ENCODE peak calls at places on chromosomes 16 and 17, in five cellular contexts. P is LNCaP clone FGC; J is CD4-positive, alpha-beta T cell; D is left ventricle myocardium inferior; E is PC-3. O is an unnamed sample.
A peak's percentile ranks its signal among the peaks of the same experiment; 100 is the strongest.

GRCh38 chr16:20849587-20850390 is 43.5 kb downstream of the REXO5 start:
- DNase-seq in P (no peak), J (peak; percentile 59), D (peak; percentile 73), E (peak; percentile 74), O (peak; percentile 32)

GRCh38 chr17:83076930-83077329 is 2.5 kb upstream of the METRNL start:
- DNase-seq in P (no peak), J (no peak), D (no peak), E (peak; percentile 31), O (no peak)

GRCh38 chr16:57622361-57623250 is 5.8 kb upstream of the ADGRG1 start:
- DNase-seq in P (no peak), J (no peak), D (no peak), E (no peak), O (no peak)

GRCh38 chr16:70685938-70686375 is at the start of gene MTSS2:
- DNase-seq in P (peak; percentile 32), J (no peak), D (peak; percentile 87), E (peak; percentile 78), O (peak; percentile 89)

GRCh38 chr16:85573696-85574641 is 39.2 kb upstream of the GSE1 start:
- DNase-seq in P (no peak), J (no peak), D (peak; percentile 75), E (no peak), O (peak; percentile 87)

GRCh38 chr17:32481193-32481592 is 5.6 kb upstream of the CDK5R1 start:
- DNase-seq in P (no peak), J (no peak), D (no peak), E (no peak), O (no peak)

GRCh38 chr17:31538080-31538762 is 146.7 kb downstream of the RAB11FIP4 start:
- DNase-seq in P (no peak), J (no peak), D (no peak), E (no peak), O (no peak)

GRCh38 chr16:17921357-17921978 is 415.1 kb downstream of the NPIPA8 start:
- DNase-seq in P (peak; percentile 15), J (peak; percentile 8), D (no peak), E (peak; percentile 3), O (no peak)

GRCh38 chr17:47729486-47729885 is 3.5 kb upstream of the TBX21 start:
- DNase-seq in P (no peak), J (no peak), D (no peak), E (no peak), O (no peak)

GRCh38 chr17:45293413-45294211 is 23.2 kb downstream of the MAP3K14 start:
- DNase-seq in P (peak; percentile 79), J (no peak), D (peak; percentile 80), E (peak; percentile 90), O (no peak)

GRCh38 chr17:79011451-79012147 is 2.0 kb upstream of the CANT1 start:
- DNase-seq in P (no peak), J (no peak), D (no peak), E (peak; percentile 97), O (no peak)

GRCh38 chr17:17075037-17075755 is 32.9 kb downstream of the MPRIP start:
- DNase-seq in P (no peak), J (no peak), D (peak; percentile 65), E (no peak), O (no peak)

GRCh38 chr17:54944796-54945195 is 23.7 kb downstream of the COX11 start:
- DNase-seq in P (no peak), J (no peak), D (no peak), E (no peak), O (no peak)

GRCh38 chr16:50309527-50310307 is 43.4 kb downstream of the ADCY7 start:
- DNase-seq in P (no peak), J (no peak), D (no peak), E (no peak), O (no peak)

GRCh38 chr16:89057738-89058137 is 35.9 kb upstream of the ACSF3 start:
- DNase-seq in P (no peak), J (no peak), D (no peak), E (no peak), O (no peak)

GRCh38 chr16:11794991-11795886 is 1.8 kb downstream of the ZC3H7A start:
- DNase-seq in P (no peak), J (no peak), D (no peak), E (no peak), O (no peak)

GRCh38 chr16:50478773-50479149 is 69.4 kb upstream of the NKD1 start:
- DNase-seq in P (no peak), J (no peak), D (no peak), E (no peak), O (no peak)

GRCh38 chr17:57442914-57443571 is 186.7 kb downstream of the MSI2 start:
- DNase-seq in P (no peak), J (peak; percentile 62), D (peak; percentile 45), E (peak; percentile 39), O (no peak)

GRCh38 chr17:74875970-74876593 is 3.3 kb upstream of the FDXR start:
- DNase-seq in P (no peak), J (no peak), D (no peak), E (no peak), O (no peak)

GRCh38 chr17:8665681-8666080 is 35.2 kb upstream of the MYH10 start:
- DNase-seq in P (no peak), J (no peak), D (no peak), E (no peak), O (no peak)

GRCh38 chr16:20944861-20945390 is 44.4 kb downstream of the LYRM1 start:
- DNase-seq in P (no peak), J (peak; percentile 2), D (no peak), E (peak; percentile 25), O (no peak)

GRCh38 chr16:88782454-88783390 is 2.3 kb downstream of the PIEZO1 start:
- DNase-seq in P (no peak), J (no peak), D (no peak), E (peak; percentile 86), O (no peak)

GRCh38 chr17:75344664-75345063 is 55.4 kb upstream of the SLC25A19 start:
- DNase-seq in P (no peak), J (peak; percentile 44), D (no peak), E (no peak), O (no peak)

GRCh38 chr17:82367724-82368524 is 3.6 kb upstream of the UTS2R start:
- DNase-seq in P (no peak), J (no peak), D (no peak), E (peak; percentile 29), O (no peak)

GRCh38 chr17:10243905-10244844 is 45.8 kb upstream of the GAS7 start:
- DNase-seq in P (no peak), J (no peak), D (no peak), E (no peak), O (no peak)

GRCh38 chr17:74177018-74177450 is 26.4 kb upstream of the RPL38 start:
- DNase-seq in P (no peak), J (no peak), D (no peak), E (peak; percentile 60), O (no peak)

GRCh38 chr17:57625511-57625910 is 119.6 kb downstream of the CCDC182 start:
- DNase-seq in P (no peak), J (no peak), D (no peak), E (no peak), O (no peak)

GRCh38 chr16:2009791-2010510 is at the start of gene ZNF598:
- DNase-seq in P (no peak), J (peak; percentile 75), D (peak; percentile 85), E (peak; percentile 83), O (peak; percentile 84)

GRCh38 chr17:50425682-50426471 is at the start of gene ACSF2:
- DNase-seq in P (no peak), J (peak; percentile 62), D (peak; percentile 76), E (peak; percentile 76), O (peak; percentile 67)
- TF ChIP-seq CTCF in P (no peak), J (no peak), D (no peak), E (no peak), O (no peak)

GRCh38 chr16:66511615-66512500 is 38.1 kb downstream of the TK2 start:
- DNase-seq in P (no peak), J (no peak), D (no peak), E (peak; percentile 90), O (no peak)
- TF ChIP-seq CTCF in P (peak; percentile 7), J (no peak), D (no peak), E (no peak), O (no peak)

GRCh38 chr17:80504671-80505413 is 28.4 kb upstream of the NPTX1 start:
- DNase-seq in P (no peak), J (no peak), D (no peak), E (no peak), O (no peak)
- TF ChIP-seq CTCF in P (no peak), J (no peak), D (no peak), E (no peak), O (no peak)

GRCh38 chr16:80277182-80277581 is 263.6 kb upstream of the DYNLRB2 start:
- DNase-seq in P (no peak), J (no peak), D (no peak), E (no peak), O (no peak)
- TF ChIP-seq CTCF in P (peak; percentile 6), J (no peak), D (no peak), E (no peak), O (no peak)

DNA sequence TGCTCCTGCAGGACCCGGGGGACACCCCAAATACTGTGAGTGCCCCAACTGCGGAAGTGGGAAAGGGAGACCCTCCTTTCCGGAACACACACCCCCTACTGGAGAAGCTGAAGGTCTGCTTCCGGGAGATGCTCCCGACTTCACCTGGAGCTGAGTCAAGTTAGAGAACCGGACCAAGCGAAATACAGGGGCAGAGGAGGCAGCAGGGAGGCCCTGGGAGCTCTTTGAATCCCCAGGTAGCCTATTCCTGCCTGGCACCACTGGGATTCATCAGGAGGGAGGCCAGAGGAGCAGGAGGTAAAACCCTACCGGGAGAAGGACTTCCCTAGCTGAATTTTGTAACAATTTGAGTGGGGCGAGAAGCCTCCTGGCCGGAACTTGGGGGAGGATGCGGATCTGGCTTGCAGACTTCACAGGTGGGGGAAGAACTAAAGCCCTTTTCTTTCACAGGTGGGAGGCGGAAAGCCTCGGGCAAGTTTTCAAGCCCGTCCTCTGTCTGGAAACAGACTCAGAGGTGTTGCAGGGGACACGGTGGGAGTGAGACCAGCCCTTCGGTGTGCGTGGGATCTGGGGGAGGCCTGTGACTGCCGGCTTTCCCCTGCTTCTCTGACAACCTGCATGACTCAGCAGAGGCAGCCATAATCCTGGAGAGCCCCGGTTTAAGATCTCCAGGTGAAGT is 22.4 kb upstream of the TEKT1 start:
- DNase-seq in P (no peak), J (no peak), D (no peak), E (peak; percentile 72), O (peak; percentile 50)
- TF ChIP-seq CTCF in P (no peak), J (no peak), D (peak; percentile 21), E (peak; percentile 53), O (peak; percentile 61)

GRCh38 chr17:35117984-35118383 is 1.7 kb downstream of the RAD51D start:
- DNase-seq in P (no peak), J (peak; percentile 28), D (no peak), E (peak; percentile 50), O (no peak)
- TF ChIP-seq CTCF in P (peak; percentile 44), J (no peak), D (no peak), E (peak; percentile 65), O (no peak)

O was measured in mesothelial cell of epicardium.